ENCODE peak calls at places on chromosomes 5 and 9, in four cellular contexts. S, K, Q and E are unnamed samples.

GRCh38 chr9:81465468-81466002 is 223.8 kb downstream of the TLE1 start:
- DNase-seq in Q (no peak), S (peak; percentile 58), K (no peak), E (no peak)

GRCh38 chr9:90651246-90651645 is 8.6 kb upstream of the DIRAS2 start:
- DNase-seq in Q (no peak), K (no peak), S (no peak), E (no peak)

GRCh38 chr9:17744786-17745185 is 165.9 kb downstream of the SH3GL2 start:
- DNase-seq in S (no peak), K (no peak), Q (no peak), E (no peak)

GRCh38 chr9:5857928-5858327 is 25.0 kb upstream of the ERMP1 start:
- DNase-seq in S (no peak), Q (no peak), K (no peak), E (no peak)

GRCh38 chr5:132103380-132103951 is 29.9 kb downstream of the CSF2 start:
- DNase-seq in Q (peak; percentile 44), S (peak; percentile 94), K (peak; percentile 57), E (no peak)

GRCh38 chr9:129336130-129336528 is 158.1 kb upstream of the IER5L start:
- DNase-seq in Q (no peak), S (peak; percentile 11), K (no peak), E (no peak)

GRCh38 chr9:19028835-19029451 is 4.1 kb downstream of the SAXO1 start:
- DNase-seq in S (peak; percentile 5), Q (peak; percentile 62), K (peak; percentile 29), E (no peak)

GRCh38 chr5:76787237-76787636 is 31.6 kb upstream of the F2RL1 start:
- DNase-seq in S (no peak), K (no peak), Q (peak; percentile 59), E (peak; percentile 72)

GRCh38 chr5:10563132-10563939 is 534 bp upstream of the ANKRD33B start:
- DNase-seq in Q (peak; percentile 48), S (no peak), K (peak; percentile 30), E (no peak)

GRCh38 chr5:9056046-9056445 is 489.8 kb downstream of the SEMA5A start:
- DNase-seq in S (no peak), Q (no peak), K (no peak), E (no peak)

GRCh38 chr5:30574761-30575160 is 618.7 kb upstream of the CDH6 start:
- DNase-seq in K (no peak), Q (no peak), S (no peak), E (no peak)

GRCh38 chr5:42993516-42994284 is 46.4 kb downstream of the ANXA2R start:
- DNase-seq in Q (peak; percentile 35), K (peak; percentile 33), S (peak; percentile 37), E (no peak)

GRCh38 chr5:14143843-14144585 is 872 bp downstream of the TRIO start:
- DNase-seq in Q (peak; percentile 41), S (peak; percentile 49), K (peak; percentile 51), E (peak; percentile 50)

GRCh38 chr9:131264231-131264630 is 12.1 kb downstream of the FAM78A start:
- DNase-seq in K (no peak), S (no peak), Q (no peak), E (no peak)

GRCh38 chr9:26723486-26723885 is 169.1 kb downstream of the CAAP1 start:
- DNase-seq in Q (peak; percentile 61), K (peak; percentile 52), S (peak; percentile 1), E (no peak)

GRCh38 chr5:61303348-61303747 is 28.7 kb upstream of the ZSWIM6 start:
- DNase-seq in K (no peak), Q (no peak), S (peak; percentile 40), E (no peak)

GRCh38 chr9:130852801-130853200 is 17.7 kb downstream of the ABL1 start:
- DNase-seq in S (no peak), K (no peak), Q (no peak), E (no peak)

GRCh38 chr5:126139086-126139485 is 284.1 kb upstream of the GRAMD2B start:
- DNase-seq in S (peak; percentile 64), K (no peak), Q (no peak), E (no peak)

GRCh38 chr5:97750576-97750975 is 567.5 kb upstream of the RIOK2 start:
- DNase-seq in Q (no peak), K (no peak), S (no peak), E (no peak)

GRCh38 chr5:82160948-82161347 is 117.2 kb downstream of the RPS23 start:
- DNase-seq in K (no peak), Q (no peak), S (no peak), E (no peak)

GRCh38 chr5:180787025-180787424 is 15.6 kb downstream of the MGAT1 start:
- DNase-seq in S (peak; percentile 12), Q (no peak), K (no peak), E (no peak)

DNA sequence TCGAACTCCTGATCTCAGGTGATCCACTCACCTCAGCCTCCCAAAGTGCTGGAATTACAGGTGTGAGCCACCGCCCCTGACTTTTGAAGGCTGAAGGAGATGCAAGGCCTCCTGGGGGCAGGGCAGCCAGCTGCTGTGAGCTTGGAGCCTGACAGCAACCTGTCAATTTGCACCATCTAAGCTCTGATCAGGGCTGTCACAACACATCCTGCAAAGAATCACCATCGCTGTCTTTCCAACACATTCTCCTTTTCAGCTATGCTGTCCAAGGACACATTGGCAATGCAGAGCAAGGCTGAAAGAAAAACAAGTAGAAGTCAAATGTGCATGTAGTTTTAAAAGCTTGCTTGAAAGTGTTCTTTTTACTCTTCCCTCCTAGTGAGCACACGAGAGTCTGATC is 54.6 kb downstream of the GNA14 start:
- DNase-seq in K (no peak), Q (no peak), S (no peak), E (no peak)
- H3K4me1 ChIP-seq in K (peaks cover 3% of the 10 kb centered on the region), Q (peaks cover 5% of the 10 kb centered on the region), S (peaks cover 3% of the 10 kb centered on the region), E (no peaks in the 10 kb centered on the region)

GRCh38 chr5:135683227-135683626 is 104.4 kb upstream of the CXCL14 start:
- DNase-seq in K (no peak), Q (no peak), S (no peak), E (no peak)

GRCh38 chr5:135678640-135679268 is 100.0 kb upstream of the CXCL14 start:
- DNase-seq in K (no peak), S (no peak), Q (no peak), E (no peak)

GRCh38 chr5:135680713-135681112 is 101.9 kb upstream of the CXCL14 start:
- DNase-seq in K (no peak), S (no peak), Q (no peak), E (no peak)
- H3K9me3 ChIP-seq in K (peaks cover 10% of the 10 kb centered on the region), S (peaks cover 2% of the 10 kb centered on the region), Q (no peaks in the 10 kb centered on the region), E (peaks cover 13% of the 10 kb centered on the region)

DNA sequence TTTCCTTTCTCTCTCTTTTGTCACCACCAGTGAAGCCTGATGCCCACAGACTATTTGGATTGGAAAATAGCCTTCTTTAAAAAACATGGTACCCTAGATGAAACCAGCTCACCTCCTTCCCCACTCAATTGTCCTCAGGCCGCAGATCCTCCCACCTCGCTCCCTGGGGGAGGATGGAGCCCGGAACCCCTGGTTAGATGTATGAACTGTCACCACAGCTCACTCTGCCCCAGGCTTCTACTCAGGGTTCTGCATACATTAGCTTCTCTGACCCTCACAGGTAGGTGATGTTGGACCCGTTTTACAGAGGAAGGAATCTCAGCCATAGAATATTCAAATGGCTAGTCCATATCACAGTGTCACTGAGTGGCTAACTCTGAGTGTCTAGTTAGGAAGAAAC is 1.8 kb downstream of the MAMDC2 start:
- DNase-seq in S (no peak), K (no peak), Q (no peak), E (no peak)
- H3K4me1 ChIP-seq in S (peaks cover 7% of the 10 kb centered on the region), K (peaks cover 7% of the 10 kb centered on the region), Q (no peaks in the 10 kb centered on the region), E (no peaks in the 10 kb centered on the region)

DNA sequence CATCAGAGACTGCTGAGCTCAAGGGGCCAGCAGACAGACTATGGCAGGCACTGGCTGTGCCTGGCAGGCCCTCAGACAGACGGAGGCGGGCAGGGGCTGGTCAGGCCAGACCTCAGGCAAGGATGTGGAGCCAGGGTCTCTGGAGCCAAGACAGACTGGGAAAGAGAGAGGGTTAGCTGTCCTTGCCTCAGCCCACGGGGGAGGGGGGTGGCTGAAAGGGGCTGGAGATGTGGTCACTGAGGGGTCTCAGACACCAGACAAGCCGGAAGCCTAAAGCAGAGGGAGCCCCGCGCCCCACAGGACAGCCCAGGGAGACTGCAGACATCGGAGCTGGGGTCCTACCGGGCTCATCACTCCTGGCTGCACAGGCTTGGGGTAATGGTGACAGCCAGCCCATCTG is 141.2 kb upstream of the FOXD4L5 start:
- DNase-seq in S (no peak), Q (no peak), K (no peak), E (no peak)
- H3K9me3 ChIP-seq in S (no peaks in the 10 kb centered on the region), Q (no peaks in the 10 kb centered on the region), K (no peaks in the 10 kb centered on the region), E (no peaks in the 10 kb centered on the region)

GRCh38 chr5:179267071-179267670 is 78.1 kb downstream of the ADAMTS2 start:
- DNase-seq in S (no peak), K (peak; percentile 7), Q (no peak), E (peak; percentile 22)

GRCh38 chr5:179264641-179265528 is 80.4 kb downstream of the ADAMTS2 start:
- DNase-seq in S (no peak), Q (no peak), K (peak; percentile 4), E (peak; percentile 38)

GRCh38 chr5:179265529-179266290 is 79.6 kb downstream of the ADAMTS2 start:
- DNase-seq in K (peak; percentile 82), S (peak; percentile 42), Q (peak; percentile 66), E (no peak)

GRCh38 chr5:179267671-179268071 is 77.6 kb downstream of the ADAMTS2 start:
- DNase-seq in S (no peak), K (peak; percentile 3), Q (no peak), E (no peak)

DNA sequence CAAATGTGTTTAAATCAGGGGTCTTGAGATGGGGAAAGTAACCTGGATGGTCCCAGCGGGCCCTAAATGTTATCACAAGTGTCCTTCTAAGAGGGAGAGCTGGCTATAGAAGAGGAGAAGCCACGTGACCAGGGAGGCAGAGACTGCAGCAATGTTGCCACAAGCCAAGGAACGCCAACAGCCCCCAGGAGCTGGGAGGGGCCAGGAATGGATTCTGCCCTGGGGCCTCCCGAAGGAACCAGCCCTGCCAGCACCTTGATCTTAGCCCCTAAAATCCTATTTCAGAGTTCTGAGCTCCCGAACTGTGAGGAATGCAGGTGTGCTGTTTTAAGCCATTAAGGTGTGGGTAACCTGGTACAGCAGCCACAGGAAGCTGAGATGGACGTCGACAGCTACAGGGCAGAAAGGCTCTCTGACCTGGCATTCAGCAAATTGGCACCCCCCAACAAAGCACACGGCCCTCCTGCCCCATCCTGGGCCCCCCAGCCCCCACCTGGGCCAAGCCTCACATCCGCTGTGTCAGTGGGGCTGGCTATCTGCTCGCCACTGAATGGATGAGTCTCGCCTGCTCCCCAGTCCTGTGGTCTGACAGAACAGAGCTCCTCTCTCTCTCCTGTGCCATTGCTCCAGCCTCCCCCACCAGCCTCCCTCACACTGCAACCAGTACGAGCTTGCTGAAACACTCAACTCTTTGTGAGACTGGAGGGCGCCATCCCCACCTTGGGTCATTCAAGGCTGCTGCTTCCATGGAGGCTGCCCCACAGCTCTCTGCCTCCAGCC is 78.8 kb downstream of the ADAMTS2 start:
- DNase-seq in K (peak; percentile 2), Q (no peak), S (no peak), E (peak; percentile 27)
- H3K4me1 ChIP-seq in K (peaks cover 15% of the 10 kb centered on the region), Q (no peaks in the 10 kb centered on the region), S (peaks cover 17% of the 10 kb centered on the region), E (peaks cover 3% of the 10 kb centered on the region)

GRCh38 chr5:3010953-3011763 is 259.7 kb upstream of the IRX2 start:
- DNase-seq in Q (no peak), K (no peak), S (no peak), E (no peak)
- H3K9me3 ChIP-seq in Q (no peaks in the 10 kb centered on the region), K (no peaks in the 10 kb centered on the region), S (peaks cover 52% of the 10 kb centered on the region), E (no peaks in the 10 kb centered on the region)

GRCh38 chr9:134359493-134360179 is 33.4 kb downstream of the RXRA start:
- DNase-seq in K (no peak), Q (no peak), S (no peak), E (no peak)
- H3K4me1 ChIP-seq in K (peaks cover 47% of the 10 kb centered on the region), Q (peaks cover 38% of the 10 kb centered on the region), S (no peaks in the 10 kb centered on the region), E (peaks cover 49% of the 10 kb centered on the region)

GRCh38 chr5:178780581-178781498 is 50.4 kb upstream of the ZNF354A start:
- DNase-seq in Q (no peak), S (no peak), K (no peak), E (no peak)
- H3K9me3 ChIP-seq in Q (no peaks in the 10 kb centered on the region), S (peaks cover 33% of the 10 kb centered on the region), K (no peaks in the 10 kb centered on the region), E (peaks cover 5% of the 10 kb centered on the region)

GRCh38 chr5:138972230-138972629 is 97.1 kb upstream of the LRRTM2 start:
- DNase-seq in Q (no peak), K (no peak), S (no peak), E (no peak)
- H3K4me1 ChIP-seq in Q (no peaks in the 10 kb centered on the region), K (no peaks in the 10 kb centered on the region), S (no peaks in the 10 kb centered on the region), E (peaks cover 5% of the 10 kb centered on the region)